ENCODE peak calls at places on chromosomes 1 and 21, in eight cellular contexts. A is fibroblast of lung, I is transverse colon, B is stomach, D is mesenchymal stem cell, G is GM23338, W is uterus, H is SK-N-SH. Z is an unnamed sample. For H3K27me3, the result is how much of the 10 kb centered on the place peaks cover.

GRCh38 chr1:10737651-10738050 is 58.8 kb downstream of the CASZ1 start:
- DNase-seq in B (no peak), W (no peak), I (no peak), D (no peak), H (no peak), A (no peak), G (no peak), Z (no peak)

GRCh38 chr1:28193701-28194161 is 17.2 kb upstream of the PTAFR start:
- DNase-seq in W (no peak), A (no peak), G (peak), I (no peak), B (no peak), H (no peak), D (no peak), Z (no peak)

GRCh38 chr1:112956503-112957132 is 622 bp upstream of the SLC16A1 start:
- DNase-seq in D (peak), I (no peak), H (no peak), G (peak), A (no peak), W (no peak), B (no peak), Z (no peak)

GRCh38 chr1:232726048-232726779 is 79.0 kb upstream of the MAP10 start:
- DNase-seq in W (no peak), H (no peak), G (peak), B (no peak), I (no peak), A (peak), D (no peak), Z (no peak)

GRCh38 chr1:230823835-230824485 is 44.4 kb downstream of the C1orf198 start:
- DNase-seq in G (no peak), W (no peak), H (no peak), B (peak), A (no peak), D (no peak), I (no peak), Z (no peak)

GRCh38 chr1:184947497-184948256 is 26.6 kb downstream of the NIBAN1 start:
- DNase-seq in D (no peak), G (no peak), W (no peak), B (no peak), H (no peak), I (no peak), A (no peak), Z (no peak)

GRCh38 chr1:29251164-29252130 is 15.1 kb downstream of the PTPRU start:
- DNase-seq in D (no peak), B (no peak), W (no peak), A (no peak), I (no peak), H (no peak), G (no peak), Z (no peak)

GRCh38 chr1:89952021-89952995 is 42.6 kb upstream of the ZNF326 start:
- DNase-seq in H (no peak), A (peak), I (no peak), B (no peak), D (peak), W (no peak), G (peak), Z (no peak)

GRCh38 chr1:180936110-180937011 is 23.7 kb downstream of the KIAA1614 start:
- DNase-seq in B (no peak), H (no peak), W (no peak), D (no peak), A (no peak), G (no peak), I (no peak), Z (no peak)

GRCh38 chr1:204268101-204268500 is 54.3 kb upstream of the GOLT1A start:
- DNase-seq in D (no peak), W (no peak), G (no peak), B (no peak), H (no peak), I (no peak), A (no peak), Z (no peak)

GRCh38 chr1:172167801-172168596 is 252.5 kb upstream of the C1orf105 start:
- DNase-seq in G (no peak), D (peak), H (peak), W (no peak), A (peak), I (no peak), B (no peak), Z (no peak)

GRCh38 chr1:161727343-161727924 is 6.1 kb downstream of the FCRLB start:
- DNase-seq in G (peak), D (peak), B (no peak), H (no peak), A (peak), W (no peak), I (peak), Z (peak)

GRCh38 chr1:68917456-68917855 is 420.6 kb upstream of the DEPDC1 start:
- DNase-seq in W (no peak), I (no peak), B (no peak), D (no peak), H (no peak), G (no peak), A (peak), Z (no peak)

DNA sequence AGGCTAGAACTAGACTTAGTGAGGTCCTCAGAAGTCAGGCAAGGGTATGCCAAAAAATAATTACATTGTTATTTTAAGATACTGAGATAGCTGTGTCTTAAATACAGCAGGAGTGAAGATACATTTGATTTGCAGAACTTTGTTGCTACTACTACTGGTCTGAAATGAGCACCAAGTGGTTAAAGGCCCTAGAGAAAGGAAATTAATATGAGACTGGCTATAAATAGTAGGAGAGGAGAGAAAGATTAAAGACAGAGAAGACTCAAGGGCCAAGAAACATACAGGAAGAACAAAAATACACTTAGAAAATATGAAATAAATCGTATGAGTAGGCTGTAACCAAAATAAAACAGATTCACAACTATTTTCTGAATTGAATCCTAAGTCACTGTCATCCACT is 21.3 kb downstream of the HNRNPR start:
- DNase-seq in G (no peak), D (no peak), A (no peak), W (no peak), B (no peak), H (no peak), I (no peak), Z (no peak)
- H3K27me3 ChIP-seq in G (under half), D (under half), A (under half), W (under half), B (under half), H (under half), I (under half), Z (under half)

DNA sequence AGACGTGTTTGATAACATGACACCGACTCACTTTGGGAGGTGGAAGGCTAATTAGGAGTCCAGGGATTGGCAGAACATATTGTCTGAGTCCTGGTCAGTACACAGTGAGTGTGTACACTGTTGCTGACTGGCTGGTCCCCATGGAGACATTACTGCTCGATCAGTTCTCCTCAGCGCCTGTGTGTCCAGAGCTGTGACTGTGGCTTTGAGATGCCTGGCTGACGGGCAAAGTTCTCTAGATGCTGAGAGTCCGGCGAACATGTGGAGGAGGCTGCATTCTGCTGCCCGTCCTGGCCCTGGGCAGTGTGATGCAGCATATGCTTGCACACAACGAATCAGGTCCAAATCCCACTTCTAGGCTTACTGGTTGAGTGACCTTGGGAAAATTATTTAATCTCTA is 280.1 kb upstream of the ST6GALNAC5 start:
- DNase-seq in D (no peak), G (no peak), B (no peak), A (no peak), H (no peak), I (no peak), W (no peak), Z (no peak)
- H3K27me3 ChIP-seq in D (under half), G (under half), B (under half), A (under half), H (under half), I (under half), W (under half), Z (under half)

GRCh38 chr21:36703626-36704280 is 4.8 kb downstream of the SIM2 start:
- DNase-seq in G (no peak), D (no peak), B (no peak), I (no peak), H (no peak), A (no peak), W (no peak), Z (no peak)
- H3K27me3 ChIP-seq in G (half or more), D (half or more), B (under half), I (half or more), H (half or more), A (half or more), W (half or more), Z (half or more)

GRCh38 chr21:45393021-45393420 is 11.9 kb upstream of the COL18A1 start:
- DNase-seq in G (no peak), I (no peak), D (no peak), H (no peak), A (no peak), W (peak), B (no peak), Z (no peak)

GRCh38 chr21:45392206-45392971 is 12.6 kb upstream of the COL18A1 start:
- DNase-seq in H (no peak), B (no peak), D (no peak), I (no peak), A (no peak), G (no peak), W (no peak), Z (no peak)

GRCh38 chr21:45391743-45392079 is 13.3 kb upstream of the COL18A1 start:
- DNase-seq in A (no peak), D (no peak), B (no peak), H (no peak), W (no peak), G (no peak), I (no peak), Z (no peak)

GRCh38 chr21:45390121-45390751 is 14.7 kb upstream of the COL18A1 start:
- DNase-seq in A (no peak), H (no peak), D (no peak), G (no peak), W (peak), I (no peak), B (no peak), Z (no peak)

DNA sequence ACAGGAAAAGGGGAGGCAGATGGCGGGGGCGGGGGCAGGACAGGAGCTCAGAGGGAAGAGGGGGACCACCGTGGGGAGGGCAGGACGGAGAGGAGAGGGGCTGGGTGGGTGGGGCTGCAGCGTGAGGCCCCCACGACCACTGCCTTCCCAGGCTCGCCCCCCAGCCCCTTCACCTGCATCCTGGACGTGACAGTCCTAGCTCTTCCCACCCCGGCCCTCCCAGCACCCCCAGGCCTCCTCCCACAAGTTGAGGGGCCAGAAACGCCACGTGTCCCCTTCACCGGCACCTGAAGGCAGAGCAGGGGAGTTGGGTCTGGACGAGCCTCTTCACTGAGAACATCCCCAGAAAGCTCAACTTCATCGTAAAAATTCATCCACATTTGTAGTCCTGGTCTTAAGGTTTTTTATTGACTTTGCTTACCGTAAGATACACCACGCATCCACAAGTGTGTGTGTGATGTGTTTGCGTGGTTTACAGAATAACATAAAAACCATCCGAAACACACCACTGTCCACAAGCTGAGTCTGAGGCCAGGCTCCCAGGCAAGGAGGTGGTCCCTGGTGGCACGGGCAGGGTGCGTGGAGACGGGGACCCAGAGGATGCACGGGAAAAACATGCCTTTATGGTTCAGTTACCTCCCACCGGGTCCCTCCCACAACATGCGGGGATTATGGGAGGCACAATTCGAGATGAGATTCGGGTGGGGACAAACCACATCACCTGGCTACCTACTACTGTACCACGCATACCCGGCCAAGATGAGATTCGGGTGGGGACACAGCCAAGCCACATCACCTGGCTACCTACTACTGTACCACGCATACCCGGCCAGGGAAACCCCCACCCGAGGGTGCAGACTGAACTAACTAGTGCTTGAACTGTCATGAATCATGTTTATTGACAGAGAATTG is 13.9 kb upstream of the COL18A1 start:
- DNase-seq in G (no peak), D (no peak), A (no peak), W (no peak), B (no peak), H (no peak), I (no peak), Z (no peak)
- H3K27me3 ChIP-seq in G (under half), D (under half), A (under half), W (under half), B (under half), H (under half), I (under half), Z (under half)

GRCh38 chr1:201649776-201650607 is 111.1 kb downstream of the NAV1 start:
- DNase-seq in H (peak), G (peak), A (peak), I (peak), D (peak), B (peak), W (peak), Z (no peak)
- H3K27me3 ChIP-seq in H (under half), G (under half), A (under half), I (under half), D (under half), B (under half), W (under half), Z (under half)

DNA sequence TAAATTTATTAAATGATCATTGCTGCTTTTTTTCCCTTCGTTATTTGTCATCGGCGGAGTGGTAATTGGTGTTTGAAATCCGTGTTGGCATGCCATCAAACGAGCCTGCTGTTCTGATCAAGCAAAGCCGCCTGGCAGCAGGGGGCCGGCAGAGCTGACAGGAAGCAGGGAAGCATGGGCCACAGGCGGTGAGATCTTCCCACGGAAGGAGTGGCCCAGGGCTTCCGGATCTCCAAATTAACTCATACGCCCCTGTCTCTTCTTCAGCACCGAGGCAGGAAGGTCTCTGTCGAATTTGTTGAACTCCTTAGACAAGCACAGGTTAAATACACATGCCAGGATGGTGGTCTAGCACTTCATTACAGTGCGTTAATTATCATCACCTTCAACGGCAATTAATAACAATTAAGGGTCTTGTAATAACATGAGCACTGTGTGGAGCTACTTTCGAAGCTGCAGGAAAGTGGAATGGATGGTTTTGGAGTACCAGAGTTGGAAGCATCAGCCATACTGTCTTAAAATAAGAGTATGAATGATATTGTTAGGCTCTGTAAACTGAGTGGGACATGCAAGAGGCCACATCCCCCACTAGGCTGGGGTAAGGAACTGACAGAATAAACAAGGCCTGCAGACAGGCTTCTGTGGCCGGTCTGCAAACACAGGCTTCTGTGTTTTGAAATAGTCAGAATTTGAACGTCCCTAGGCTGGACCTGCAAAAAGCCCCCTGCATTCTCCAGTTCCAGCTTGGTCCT is 199.4 kb upstream of the DAB1 start:
- DNase-seq in H (no peak), I (no peak), G (peak), W (no peak), A (no peak), D (peak), B (no peak), Z (no peak)
- H3K27me3 ChIP-seq in H (under half), I (under half), G (under half), W (under half), A (under half), D (under half), B (under half), Z (under half)

DNA sequence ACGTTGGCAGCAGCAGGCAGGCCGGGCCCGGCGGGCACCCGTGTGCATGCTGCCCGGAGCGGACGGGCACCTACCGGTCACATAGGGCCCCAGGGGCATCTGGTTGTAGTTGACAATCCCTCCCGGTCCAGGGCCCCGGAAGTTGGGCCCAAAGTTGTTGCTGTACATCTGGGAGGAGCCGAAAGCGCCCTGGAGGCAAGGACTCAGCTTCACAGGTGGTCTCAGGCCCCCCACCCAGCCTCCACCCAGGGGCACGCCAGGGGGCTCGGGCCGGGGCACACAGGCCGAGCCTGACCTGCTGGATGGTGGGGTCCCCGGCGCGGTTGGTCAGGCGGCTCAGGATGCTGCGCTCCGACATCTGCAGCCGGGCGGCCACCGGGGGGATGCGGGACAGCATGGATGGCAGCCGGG is 60.6 kb downstream of the KCNAB2 start:
- DNase-seq in D (no peak), A (no peak), B (no peak), I (no peak), H (no peak), G (no peak), W (no peak), Z (no peak)
- H3K27me3 ChIP-seq in D (half or more), A (under half), B (under half), I (under half), H (under half), G (under half), W (under half), Z (under half)

GRCh38 chr1:17338706-17339493 is 30.9 kb downstream of the PADI4 start:
- DNase-seq in I (no peak), B (no peak), W (no peak), A (no peak), D (no peak), H (no peak), G (no peak), Z (no peak)
- H3K27me3 ChIP-seq in I (under half), B (under half), W (under half), A (under half), D (half or more), H (under half), G (under half), Z (under half)

DNA sequence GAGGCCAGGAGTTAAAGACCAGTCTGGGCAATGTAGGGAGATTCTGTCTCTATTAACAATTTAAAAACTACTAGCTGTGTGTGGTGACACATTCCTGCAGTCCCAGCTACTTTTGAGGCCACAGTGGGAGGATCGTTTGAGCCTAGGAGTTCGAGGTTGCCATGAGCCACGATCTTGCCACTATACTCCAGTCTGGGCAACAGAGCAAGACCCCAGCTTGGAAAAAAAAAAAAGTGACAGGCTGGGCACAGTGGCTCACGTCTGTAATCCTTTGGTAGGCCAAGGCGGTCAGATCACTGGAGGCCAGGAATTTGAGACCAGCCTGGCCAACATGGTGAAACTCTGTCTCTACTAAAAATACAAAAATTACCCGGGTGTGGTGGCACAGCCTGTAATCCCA is 26.8 kb downstream of the HP1BP3 start:
- DNase-seq in D (no peak), B (no peak), G (no peak), I (no peak), A (no peak), H (no peak), W (no peak), Z (no peak)
- H3K27me3 ChIP-seq in D (under half), B (under half), G (under half), I (under half), A (under half), H (under half), W (under half), Z (under half)